ENCODE peak calls at places on chromosomes 7 and 10, in eight cellular contexts. L is cardiac fibroblast; P is NCI-H82; K is progenitor cell of endocrine pancreas; G is CD8-positive, alpha-beta T cell; D is HuH-7.5; Q is tibial artery; X is skeletal muscle cell. W is an unnamed sample.

GRCh38 chr10:23293145-23293724 is 51.4 kb downstream of the C10orf67 start:
- DNase-seq in L (peak; percentile 40), P (peak; percentile 70), K (peak; percentile 46), G (no peak), D (no peak), Q (no peak), X (no peak), W (peak; percentile 80)

GRCh38 chr10:96470108-96470743 is 43.5 kb downstream of the TLL2 start:
- DNase-seq in L (peak; percentile 36), P (peak; percentile 68), K (no peak), G (no peak), D (peak; percentile 59), Q (no peak), X (no peak), W (peak; percentile 55)

GRCh38 chr10:12448729-12449391 is 99.5 kb downstream of the CAMK1D start:
- DNase-seq in L (peak; percentile 35), P (no peak), K (no peak), G (peak; percentile 75), D (no peak), Q (peak; percentile 40), X (peak; percentile 30), W (peak; percentile 67)

GRCh38 chr7:159004411-159004810 is 140.3 kb downstream of the VIPR2 start:
- DNase-seq in L (no peak), P (no peak), K (no peak), G (no peak), D (no peak), Q (no peak), X (no peak), W (no peak)

GRCh38 chr10:88080213-88080612 is 216.8 kb downstream of the PTEN start:
- DNase-seq in L (no peak), P (peak; percentile 23), K (no peak), G (no peak), D (peak; percentile 31), Q (no peak), X (no peak), W (no peak)

GRCh38 chr7:151482883-151483699 is 36.6 kb downstream of the RHEB start:
- DNase-seq in L (no peak), P (no peak), K (no peak), G (no peak), D (no peak), Q (no peak), X (no peak), W (no peak)

GRCh38 chr7:18473119-18473518 is 22.4 kb upstream of the HDAC9 start:
- DNase-seq in L (no peak), P (no peak), K (no peak), G (no peak), D (no peak), Q (no peak), X (no peak), W (no peak)

GRCh38 chr7:24981544-24981951 is 1.6 kb upstream of the OSBPL3 start:
- DNase-seq in L (peak; percentile 49), P (peak; percentile 44), K (no peak), G (peak; percentile 63), D (no peak), Q (peak; percentile 57), X (peak; percentile 18), W (peak; percentile 30)

GRCh38 chr7:36227223-36227622 is 74.2 kb downstream of the EEPD1 start:
- DNase-seq in L (peak; percentile 62), P (peak; percentile 40), K (no peak), G (no peak), D (no peak), Q (peak; percentile 72), X (peak; percentile 40), W (no peak)

GRCh38 chr7:144037414-144038096 is 11.2 kb upstream of the OR2A5 start:
- DNase-seq in L (no peak), P (no peak), K (no peak), G (no peak), D (no peak), Q (no peak), X (no peak), W (no peak)

GRCh38 chr7:20839196-20839735 is 52.6 kb upstream of the SP8 start:
- DNase-seq in L (no peak), P (no peak), K (no peak), G (no peak), D (no peak), Q (no peak), X (no peak), W (no peak)

GRCh38 chr7:34260282-34260681 is 354.9 kb downstream of the BMPER start:
- DNase-seq in L (peak; percentile 85), P (no peak), K (no peak), G (no peak), D (no peak), Q (no peak), X (peak; percentile 92), W (no peak)

GRCh38 chr10:44697096-44697495 is 214.0 kb upstream of the TMEM72 start:
- DNase-seq in L (no peak), P (no peak), K (no peak), G (no peak), D (no peak), Q (no peak), X (no peak), W (no peak)

GRCh38 chr7:33667261-33667660 is 238.1 kb upstream of the BMPER start:
- DNase-seq in L (peak; percentile 5), P (no peak), K (no peak), G (no peak), D (no peak), Q (no peak), X (peak; percentile 49), W (no peak)

GRCh38 chr7:18399624-18400235 is 95.8 kb upstream of the HDAC9 start:
- DNase-seq in L (no peak), P (no peak), K (no peak), G (no peak), D (no peak), Q (no peak), X (no peak), W (no peak)

GRCh38 chr7:3589756-3590155 is 288.7 kb downstream of the SDK1 start:
- DNase-seq in L (no peak), P (no peak), K (no peak), G (no peak), D (no peak), Q (no peak), X (no peak), W (no peak)

GRCh38 chr7:38630720-38631673 is at the start of gene AMPH:
- DNase-seq in L (peak; percentile 68), P (peak; percentile 86), K (peak; percentile 26), G (no peak), D (peak; percentile 12), Q (peak; percentile 41), X (no peak), W (peak; percentile 39)

GRCh38 chr7:921581-922333 is 32.7 kb downstream of the ADAP1 start:
- DNase-seq in L (no peak), P (no peak), K (no peak), G (no peak), D (no peak), Q (peak; percentile 13), X (no peak), W (no peak)

GRCh38 chr10:125024496-125025234 is 82.7 kb downstream of the ZRANB1 start:
- DNase-seq in L (no peak), P (peak; percentile 78), K (no peak), G (no peak), D (no peak), Q (no peak), X (no peak), W (no peak)

GRCh38 chr7:21869785-21870402 is 75.8 kb downstream of the CDCA7L start:
- DNase-seq in L (peak; percentile 23), P (no peak), K (no peak), G (no peak), D (no peak), Q (no peak), X (peak; percentile 4), W (no peak)

GRCh38 chr7:137160236-137160635 is 183.3 kb downstream of the PTN start:
- DNase-seq in L (no peak), P (no peak), K (no peak), G (no peak), D (no peak), Q (no peak), X (no peak), W (no peak)

GRCh38 chr7:30925117-30925516 is 13.5 kb downstream of the AQP1 start:
- DNase-seq in L (no peak), P (no peak), K (no peak), G (no peak), D (peak; percentile 2), Q (no peak), X (no peak), W (no peak)

GRCh38 chr7:101987494-101987893 is 170.1 kb downstream of the CUX1 start:
- DNase-seq in L (no peak), P (no peak), K (no peak), G (no peak), D (no peak), Q (no peak), X (no peak), W (no peak)

GRCh38 chr7:133491846-133492652 is 239.2 kb downstream of the EXOC4 start:
- DNase-seq in L (no peak), P (no peak), K (no peak), G (no peak), D (no peak), Q (no peak), X (no peak), W (no peak)

GRCh38 chr10:85194685-85195084 is 866.3 kb downstream of the CCSER2 start:
- DNase-seq in L (no peak), P (no peak), K (no peak), G (no peak), D (no peak), Q (no peak), X (no peak), W (no peak)

GRCh38 chr7:13851756-13852155 is 137.7 kb downstream of the ETV1 start:
- DNase-seq in L (peak; percentile 37), P (peak; percentile 24), K (no peak), G (no peak), D (no peak), Q (no peak), X (peak; percentile 52), W (no peak)

GRCh38 chr10:66671562-66671961 is 254.3 kb upstream of the LRRTM3 start:
- DNase-seq in L (no peak), P (no peak), K (no peak), G (no peak), D (no peak), Q (no peak), X (no peak), W (no peak)

GRCh38 chr7:108311446-108312168 is 144.6 kb downstream of the NRCAM start:
- DNase-seq in L (peak; percentile 71), P (no peak), K (no peak), G (no peak), D (no peak), Q (no peak), X (peak; percentile 54), W (no peak)

GRCh38 chr7:80890391-80890790 is 28.5 kb downstream of the SEMA3C start:
- DNase-seq in L (no peak), P (no peak), K (no peak), G (no peak), D (no peak), Q (no peak), X (no peak), W (no peak)

GRCh38 chr10:22629126-22629525 is 85.3 kb downstream of the PIP4K2A start:
- DNase-seq in L (no peak), P (no peak), K (no peak), G (no peak), D (no peak), Q (no peak), X (no peak), W (no peak)

GRCh38 chr7:6725003-6725402 is 18.3 kb upstream of the ZNF12 start:
- DNase-seq in L (no peak), P (no peak), K (no peak), G (no peak), D (no peak), Q (no peak), X (no peak), W (peak; percentile 30)

GRCh38 chr7:28586736-28587135 is 174.4 kb downstream of the CREB5 start:
- DNase-seq in L (no peak), P (peak; percentile 39), K (no peak), G (no peak), D (no peak), Q (no peak), X (no peak), W (no peak)

GRCh38 chr10:69732147-69732825 is 69.4 kb upstream of the COL13A1 start:
- DNase-seq in L (no peak), P (no peak), K (no peak), G (no peak), D (no peak), Q (no peak), X (no peak), W (no peak)

GRCh38 chr7:155236386-155236785 is 61.3 kb upstream of the INSIG1 start:
- DNase-seq in L (no peak), P (no peak), K (no peak), G (no peak), D (no peak), Q (no peak), X (no peak), W (no peak)